ENCODE peak calls at places on chromosomes 2 and 18, in four cellular contexts. D is endothelial cell of umbilical vein, Z is HepG2, P is mammary epithelial cell. W is an unnamed sample.

GRCh38 chr2:237639441-237640220 is 12.2 kb downstream of the LRRFIP1 start:
- DNase-seq in D (no peak), Z (peak), P (no peak), W (no peak)

GRCh38 chr2:64652231-64653173 is 1.2 kb downstream of the SERTAD2 start:
- DNase-seq in D (peak), Z (peak), P (peak), W (peak)

GRCh38 chr18:23627325-23627724 is 35.4 kb downstream of the ANKRD29 start:
- DNase-seq in D (peak), Z (peak), P (peak), W (no peak)

GRCh38 chr2:30403592-30404353 is 43.3 kb upstream of the LCLAT1 start:
- DNase-seq in D (no peak), Z (no peak), P (no peak), W (no peak)

GRCh38 chr2:128982001-128982400 is 663.3 kb upstream of the HS6ST1 start:
- DNase-seq in D (no peak), Z (no peak), P (no peak), W (no peak)

GRCh38 chr2:7333189-7333588 is 416.0 kb downstream of the RNF144A start:
- DNase-seq in D (no peak), Z (no peak), P (no peak), W (no peak)

GRCh38 chr2:196177124-196177523 is 5.7 kb upstream of the STK17B start:
- DNase-seq in D (no peak), Z (no peak), P (no peak), W (peak)

GRCh38 chr2:103809946-103810345 is 1044.0 kb upstream of the POU3F3 start:
- DNase-seq in D (no peak), Z (no peak), P (no peak), W (no peak)

DNA sequence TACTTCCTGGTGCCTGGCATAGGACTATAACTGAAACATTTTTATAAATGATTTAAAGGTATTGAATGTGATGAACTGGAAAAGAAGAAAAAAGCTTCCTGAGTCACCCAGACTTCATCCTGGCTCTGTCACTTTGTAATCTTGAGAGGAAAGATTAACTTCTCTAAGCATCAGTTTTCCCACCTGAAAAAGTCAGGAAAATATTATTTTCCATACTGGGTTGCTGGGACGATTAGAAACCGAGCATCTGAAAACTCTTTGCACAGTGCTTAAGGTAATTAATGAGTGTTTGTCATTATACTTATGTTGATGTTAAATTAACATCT is 71.8 kb downstream of the FMNL2 start:
- DNase-seq in D (no peak), Z (no peak), P (no peak), W (no peak)
- H3K27ac ChIP-seq in D (peak), Z (no peak), P (no peak), W (no peak)

DNA sequence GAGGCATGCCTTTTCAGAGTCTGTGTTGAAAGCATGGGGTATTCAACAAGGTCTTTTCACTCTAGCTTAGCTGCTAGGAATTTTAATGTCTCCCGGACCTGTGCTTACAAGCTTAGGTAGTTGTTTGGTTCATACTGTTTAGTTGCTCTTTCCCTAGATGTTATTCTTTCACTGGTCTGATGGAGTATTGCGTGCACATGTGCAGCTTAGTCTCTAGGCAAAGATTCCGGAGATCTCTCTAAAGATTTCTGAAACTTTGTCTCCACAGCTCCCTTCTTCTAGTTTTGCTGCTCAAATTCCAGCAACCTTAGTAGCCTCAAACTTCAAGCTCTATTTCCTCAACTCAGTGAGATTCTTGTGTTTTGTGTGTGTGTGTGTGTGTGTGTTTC is 197.9 kb downstream of the MCFD2 start:
- DNase-seq in D (no peak), Z (no peak), P (no peak), W (no peak)
- H3K9ac ChIP-seq in D (no peak), Z (no peak), P (no peak), W (no peak)

GRCh38 chr2:43825841-43826240 is 12.8 kb downstream of the ABCG5 start:
- DNase-seq in D (no peak), Z (no peak), P (no peak), W (no peak)

GRCh38 chr2:43824512-43824911 is 14.1 kb downstream of the ABCG5 start:
- DNase-seq in D (no peak), Z (no peak), P (no peak), W (no peak)

GRCh38 chr2:43826305-43827250 is 12.1 kb downstream of the ABCG5 start:
- DNase-seq in D (no peak), Z (no peak), P (no peak), W (no peak)

GRCh38 chr2:43824951-43825493 is 13.6 kb downstream of the ABCG5 start:
- DNase-seq in D (no peak), Z (no peak), P (no peak), W (no peak)

GRCh38 chr2:43823751-43824150 is 14.9 kb downstream of the ABCG5 start:
- DNase-seq in D (no peak), Z (no peak), P (no peak), W (no peak)
- H2AFZ ChIP-seq in D (no peak), Z (no peak), P (no peak), W (no peak)

GRCh38 chr2:145012806-145013205 is 492.9 kb upstream of the ZEB2 start:
- DNase-seq in D (no peak), Z (no peak), P (no peak), W (no peak)
- H3K27ac ChIP-seq in D (peak), Z (no peak), P (no peak), W (no peak)

GRCh38 chr2:25312958-25313710 is 28.6 kb downstream of the DNMT3A start:
- DNase-seq in D (no peak), Z (no peak), P (no peak), W (no peak)
- H3K9ac ChIP-seq in D (no peak), Z (no peak), P (no peak), W (no peak)

DNA sequence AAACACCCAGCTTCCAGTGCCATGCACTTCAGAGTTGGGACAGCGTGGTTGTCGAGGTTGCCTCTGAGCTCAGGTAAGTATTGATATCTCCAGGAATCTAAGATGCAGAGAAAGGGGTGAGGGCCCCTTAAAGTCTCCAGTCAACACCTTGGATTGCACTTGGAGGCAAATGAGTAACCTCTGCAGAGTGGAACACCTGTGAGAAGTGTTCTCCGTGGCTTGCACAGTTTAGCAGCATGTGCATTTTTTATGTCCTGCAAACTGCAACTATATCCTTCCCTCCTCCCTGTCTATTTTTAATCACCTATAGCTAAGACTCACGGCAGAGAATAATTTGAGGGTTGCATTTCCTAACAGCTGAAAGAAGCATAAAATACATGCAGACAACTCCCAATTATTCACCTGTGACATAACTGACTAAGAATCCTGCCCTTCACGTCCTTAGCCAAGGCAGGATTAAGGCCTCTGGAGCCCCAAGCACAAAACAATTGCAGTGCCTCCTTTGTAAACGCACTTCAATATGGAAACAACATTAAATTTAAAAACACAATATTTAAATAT is 1.6 kb upstream of the ZNF385B start:
- DNase-seq in D (no peak), Z (no peak), P (no peak), W (no peak)
- H2AFZ ChIP-seq in D (no peak), Z (no peak), P (no peak), W (no peak)

DNA sequence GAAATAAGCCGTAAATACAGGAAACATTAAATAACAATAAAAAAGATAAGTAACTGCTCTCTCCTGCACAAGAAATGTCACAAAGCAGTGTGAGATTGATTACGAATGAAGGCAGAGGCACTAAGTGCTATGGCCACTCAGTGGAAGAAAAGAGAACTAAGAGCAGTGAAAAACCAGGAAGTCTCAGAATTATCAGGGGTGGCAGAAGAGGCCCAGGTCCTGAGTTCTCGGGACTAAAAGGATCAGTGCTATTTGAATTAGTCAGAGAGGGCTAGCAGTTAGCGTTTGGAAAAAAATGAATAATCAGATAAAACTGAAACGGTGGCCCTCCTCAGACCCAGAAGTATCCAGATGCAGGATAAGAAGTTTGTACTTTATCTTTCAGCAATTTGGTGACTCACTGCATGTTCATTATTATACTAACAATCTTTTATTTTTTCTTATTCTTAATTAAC is 367.1 kb downstream of the ZEB2 start:
- DNase-seq in D (peak), Z (no peak), P (no peak), W (peak)
- H3K27ac ChIP-seq in D (no peak), Z (no peak), P (no peak), W (peak)

W was measured in Karpas-422.